ENCODE peak calls at places on chromosomes 12 and 14, in ten cellular contexts. C, T, D, Y, V, K, U, X, J and A are unnamed samples.

GRCh38 chr12:79650440-79650839 is 40.3 kb downstream of the PAWR start:
- DNase-seq in X (no peak), K (no peak), J (no peak), U (no peak), Y (no peak), T (no peak), V (no peak), C (no peak), D (no peak), A (no peak)

GRCh38 chr12:89709994-89710872 is 1.6 kb upstream of the ATP2B1 start:
- DNase-seq in T (no peak), K (no peak), V (peak; percentile 73), J (peak; percentile 87), X (no peak), D (no peak), C (peak; percentile 10), Y (peak; percentile 45), U (no peak), A (peak; percentile 73)

GRCh38 chr14:31070431-31070830 is 44.3 kb upstream of the STRN3 start:
- DNase-seq in Y (no peak), D (no peak), C (no peak), T (no peak), J (no peak), U (no peak), V (no peak), K (no peak), X (no peak), A (no peak)

GRCh38 chr12:12976366-12976765 is 23.7 kb downstream of the HEBP1 start:
- DNase-seq in Y (peak; percentile 63), C (no peak), V (no peak), U (no peak), J (no peak), D (no peak), T (no peak), K (no peak), X (no peak), A (no peak)

GRCh38 chr12:65902504-65902903 is 78.2 kb downstream of the HMGA2 start:
- DNase-seq in X (no peak), C (no peak), Y (no peak), K (no peak), D (no peak), J (no peak), U (no peak), V (no peak), T (no peak), A (no peak)

GRCh38 chr14:55026441-55026792 is 482 bp downstream of the WDHD1 start:
- DNase-seq in X (no peak), J (no peak), C (no peak), Y (no peak), V (no peak), U (no peak), T (no peak), K (no peak), D (no peak), A (no peak)

GRCh38 chr14:42569227-42569626 is 962.6 kb downstream of the LRFN5 start:
- DNase-seq in K (no peak), D (no peak), T (no peak), U (no peak), C (no peak), J (no peak), X (no peak), V (no peak), Y (no peak), A (no peak)

GRCh38 chr14:105135700-105136395 is 32.7 kb downstream of the JAG2 start:
- DNase-seq in C (no peak), Y (peak; percentile 8), T (no peak), U (no peak), K (no peak), D (peak; percentile 72), V (no peak), X (no peak), J (peak; percentile 19), A (no peak)

GRCh38 chr12:1864456-1864855 is 44.1 kb downstream of the LRTM2 start:
- DNase-seq in K (no peak), J (no peak), D (no peak), Y (no peak), X (no peak), T (no peak), C (no peak), V (no peak), U (no peak), A (no peak)

GRCh38 chr12:96500686-96501085 is 11.3 kb downstream of the CFAP54 start:
- DNase-seq in J (no peak), D (no peak), T (no peak), K (no peak), X (no peak), V (no peak), Y (no peak), U (no peak), C (no peak), A (no peak)

GRCh38 chr12:91432079-91432478 is 249.5 kb upstream of the DCN start:
- DNase-seq in T (peak; percentile 42), U (no peak), X (no peak), D (no peak), V (peak; percentile 8), Y (no peak), J (no peak), K (no peak), C (no peak), A (no peak)

GRCh38 chr12:95836185-95836609 is 22.6 kb upstream of the SNRPF start:
- DNase-seq in D (no peak), Y (no peak), K (no peak), J (no peak), U (no peak), C (no peak), X (no peak), V (no peak), T (no peak), A (no peak)

GRCh38 chr12:90909069-90909676 is 45.8 kb downstream of the CCER1 start:
- DNase-seq in T (peak; percentile 31), K (no peak), U (no peak), C (no peak), D (no peak), V (peak; percentile 30), J (no peak), Y (no peak), X (no peak), A (no peak)

GRCh38 chr12:25056011-25056410 is 107.1 kb upstream of the BCAT1 start:
- DNase-seq in U (no peak), T (no peak), D (no peak), Y (no peak), K (no peak), C (no peak), J (no peak), X (no peak), V (no peak), A (no peak)

GRCh38 chr12:27343255-27344000 is 10.8 kb downstream of the BMAL2 start:
- DNase-seq in Y (no peak), J (no peak), U (no peak), K (no peak), D (no peak), V (no peak), T (no peak), C (no peak), X (no peak), A (no peak)

GRCh38 chr12:120598674-120599463 is 17.7 kb upstream of the POP5 start:
- DNase-seq in V (no peak), X (no peak), Y (no peak), U (no peak), C (no peak), K (no peak), J (no peak), T (no peak), D (peak; percentile 60), A (no peak)

GRCh38 chr14:73125169-73125588 is 11.1 kb upstream of the PSEN1 start:
- DNase-seq in C (no peak), D (no peak), J (no peak), K (no peak), U (no peak), X (no peak), Y (no peak), V (no peak), T (no peak), A (no peak)

GRCh38 chr12:121933522-121934317 is 15.3 kb downstream of the CFAP251 start:
- DNase-seq in X (no peak), Y (no peak), U (no peak), V (no peak), D (no peak), T (no peak), K (no peak), J (peak; percentile 37), C (no peak), A (no peak)

GRCh38 chr12:123678981-123679380 is 8.1 kb downstream of the TCTN2 start:
- DNase-seq in V (no peak), C (no peak), D (no peak), T (no peak), U (no peak), K (no peak), J (no peak), Y (no peak), X (no peak), A (no peak)

GRCh38 chr14:69263364-69263763 is 3.4 kb downstream of the GALNT16 start:
- DNase-seq in D (no peak), V (peak; percentile 26), U (no peak), K (no peak), J (peak; percentile 89), T (no peak), X (no peak), Y (peak; percentile 89), C (no peak), A (peak; percentile 81)

GRCh38 chr12:6363330-6364036 is 11.9 kb downstream of the SCNN1A start:
- DNase-seq in D (peak; percentile 94), C (peak; percentile 66), T (no peak), J (peak; percentile 82), X (peak; percentile 30), V (peak; percentile 63), Y (peak; percentile 63), U (peak; percentile 71), K (peak; percentile 55), A (peak; percentile 81)

GRCh38 chr14:48275301-48275700 is 599.9 kb upstream of the MDGA2 start:
- DNase-seq in K (no peak), V (no peak), Y (no peak), U (no peak), T (no peak), D (no peak), X (no peak), C (no peak), J (no peak), A (no peak)

GRCh38 chr12:63440063-63440462 is 228.2 kb downstream of the DPY19L2 start:
- DNase-seq in C (no peak), J (no peak), V (no peak), X (no peak), K (no peak), T (no peak), U (no peak), Y (no peak), D (no peak), A (no peak)

GRCh38 chr14:104639889-104640548 is 35.4 kb upstream of the TMEM179 start:
- DNase-seq in Y (peak; percentile 44), U (peak; percentile 55), V (peak; percentile 85), J (no peak), K (no peak), C (peak; percentile 32), D (peak; percentile 77), X (peak; percentile 19), T (peak; percentile 70), A (peak; percentile 63)

GRCh38 chr14:74568896-74569295 is 43.1 kb downstream of the LTBP2 start:
- DNase-seq in U (no peak), Y (peak; percentile 71), J (no peak), X (no peak), T (no peak), K (no peak), D (peak; percentile 25), V (no peak), C (no peak), A (peak; percentile 58)